ENCODE peak calls at places on chromosomes 6 and 20, in six cellular contexts. R is GM12878, L is HCT116, H is H1, M is K562, E is SK-N-SH. G is an unnamed sample.

GRCh38 chr6:119536666-119537065 is 187.1 kb upstream of the MAN1A1 start:
- DNase-seq in R (no peak), M (no peak), H (no peak), L (no peak), E (no peak), G (no peak)

GRCh38 chr6:128005009-128005408 is 104.2 kb upstream of the THEMIS start:
- DNase-seq in L (no peak), H (no peak), M (no peak), E (no peak), R (no peak), G (no peak)

GRCh38 chr6:149990672-149991402 is 27.1 kb downstream of the ULBP1 start:
- DNase-seq in E (peak), R (no peak), M (peak), H (peak), L (no peak), G (no peak)

GRCh38 chr6:16080204-16080603 is 48.7 kb upstream of the MYLIP start:
- DNase-seq in M (no peak), R (no peak), E (no peak), L (no peak), H (no peak), G (no peak)

GRCh38 chr20:3820901-3821727 is 767 bp downstream of the AP5S1 start:
- DNase-seq in M (no peak), R (no peak), L (no peak), E (no peak), H (no peak), G (no peak)

GRCh38 chr20:50559149-50559548 is 49.0 kb downstream of the PTPN1 start:
- DNase-seq in R (no peak), L (no peak), E (no peak), H (no peak), M (no peak), G (no peak)

GRCh38 chr6:109229536-109229935 is 134.2 kb downstream of the CEP57L1 start:
- DNase-seq in R (no peak), L (no peak), E (no peak), H (no peak), M (peak), G (peak)

GRCh38 chr6:45209762-45210161 is 118.4 kb upstream of the RUNX2 start:
- DNase-seq in M (no peak), E (no peak), R (no peak), H (no peak), L (no peak), G (no peak)

GRCh38 chr6:75268121-75268987 is 16.2 kb downstream of the TMEM30A start:
- DNase-seq in H (no peak), R (no peak), L (no peak), M (no peak), E (no peak), G (no peak)

GRCh38 chr20:32603046-32603726 is 18.1 kb upstream of the NOL4L start:
- DNase-seq in L (no peak), E (no peak), M (no peak), H (no peak), R (no peak), G (no peak)

GRCh38 chr20:23435675-23436539 is 3.6 kb upstream of the CSTL1 start:
- DNase-seq in H (no peak), L (no peak), M (no peak), R (no peak), E (peak), G (no peak)

GRCh38 chr6:74409447-74409846 is 713.4 kb downstream of the CD109 start:
- DNase-seq in H (no peak), L (peak), E (no peak), M (no peak), R (no peak), G (no peak)

GRCh38 chr6:157020398-157021266 is 243.5 kb downstream of the ARID1B start:
- DNase-seq in R (no peak), L (peak), H (no peak), E (peak), M (no peak), G (peak)

GRCh38 chr20:57851025-57851682 is 141.3 kb upstream of the PMEPA1 start:
- DNase-seq in E (no peak), H (peak), M (no peak), R (no peak), L (no peak), G (no peak)

GRCh38 chr6:22756365-22756764 is 187.0 kb downstream of the HDGFL1 start:
- DNase-seq in M (no peak), L (no peak), E (no peak), H (no peak), R (no peak), G (no peak)

GRCh38 chr20:63198606-63199005 is 17.3 kb downstream of the YTHDF1 start:
- DNase-seq in L (no peak), M (no peak), E (no peak), R (no peak), H (no peak), G (no peak)

GRCh38 chr6:45423111-45423900 is 45.6 kb upstream of the SUPT3H start:
- DNase-seq in L (no peak), R (no peak), E (peak), H (peak), M (no peak), G (no peak)

GRCh38 chr6:107716688-107717089 is 107.4 kb downstream of the SCML4 start:
- DNase-seq in H (no peak), E (peak), R (peak), M (peak), L (peak), G (peak)

GRCh38 chr20:4192378-4193048 is 177.2 kb upstream of the RNF24 start:
- DNase-seq in E (no peak), R (no peak), H (no peak), L (no peak), M (peak), G (no peak)

GRCh38 chr6:21538186-21538798 is 55.3 kb upstream of the SOX4 start:
- DNase-seq in H (no peak), M (no peak), E (no peak), L (no peak), R (no peak), G (no peak)

GRCh38 chr6:125974214-125974866 is 12.0 kb upstream of the TRMT11 start:
- DNase-seq in M (peak), R (no peak), E (peak), L (peak), H (no peak), G (no peak)

GRCh38 chr20:7980332-7981046 is 39.1 kb downstream of the TMX4 start:
- DNase-seq in R (no peak), L (peak), E (peak), M (peak), H (no peak), G (peak)

GRCh38 chr20:9408422-9409300 is 105.7 kb upstream of the LAMP5 start:
- DNase-seq in E (no peak), M (no peak), R (no peak), L (no peak), H (no peak), G (no peak)

GRCh38 chr6:131897050-131897435 is 54.1 kb downstream of the CCN2 start:
- DNase-seq in R (no peak), E (no peak), M (no peak), L (no peak), H (no peak), G (no peak)

GRCh38 chr20:38308447-38308846 is 4.5 kb downstream of the BPI start:
- DNase-seq in L (no peak), E (no peak), H (no peak), R (no peak), M (no peak), G (no peak)

GRCh38 chr6:11231108-11231463 is 1.4 kb downstream of the NEDD9 start:
- DNase-seq in E (no peak), M (no peak), R (no peak), H (no peak), L (no peak), G (no peak)

GRCh38 chr6:41670703-41671360 is 32.6 kb downstream of the MDFI start:
- DNase-seq in M (no peak), H (no peak), R (no peak), L (no peak), E (no peak), G (no peak)

GRCh38 chr20:58841539-58842264 is 9.0 kb downstream of the GNAS-AS1 start:
- DNase-seq in R (no peak), H (peak), L (no peak), M (no peak), E (no peak), G (no peak)

GRCh38 chr20:5376228-5376627 is 59.5 kb upstream of the PROKR2 start:
- DNase-seq in R (no peak), E (no peak), M (no peak), H (no peak), L (no peak), G (no peak)

GRCh38 chr6:107763959-107764358 is 60.2 kb downstream of the SCML4 start:
- DNase-seq in L (no peak), R (no peak), E (no peak), H (no peak), M (no peak), G (no peak)

GRCh38 chr6:100538086-100538485 is 73.4 kb upstream of the SIM1 start:
- DNase-seq in M (no peak), H (no peak), R (no peak), L (no peak), E (no peak), G (no peak)

GRCh38 chr6:138339024-138339423 is 38.7 kb upstream of the SMIM28 start:
- DNase-seq in R (no peak), H (no peak), L (no peak), E (no peak), M (no peak), G (no peak)

GRCh38 chr20:51750037-51750769 is 18.0 kb downstream of the ATP9A start:
- DNase-seq in M (no peak), R (no peak), E (peak), L (peak), H (no peak), G (peak)

GRCh38 chr6:63066053-63066704 is 145.1 kb upstream of the FKBP1C start:
- DNase-seq in L (peak), H (no peak), E (no peak), M (no peak), R (no peak), G (peak)

GRCh38 chr6:135106611-135107010 is 52.0 kb upstream of the HBS1L start:
- DNase-seq in L (no peak), R (no peak), M (no peak), E (no peak), H (no peak), G (no peak)

GRCh38 chr6:33705268-33705885 is 6.1 kb downstream of the UQCC2 start:
- DNase-seq in R (no peak), M (no peak), L (no peak), H (no peak), E (no peak), G (peak)

GRCh38 chr6:36200154-36200891 is 3.8 kb downstream of the BRPF3 start:
- DNase-seq in L (no peak), M (no peak), H (no peak), R (no peak), E (no peak), G (no peak)

GRCh38 chr6:143506199-143506598 is 5.3 kb downstream of the FUCA2 start:
- DNase-seq in M (no peak), R (no peak), L (no peak), E (no peak), H (no peak), G (no peak)

GRCh38 chr6:128412680-128413079 is 107.7 kb downstream of the PTPRK start:
- DNase-seq in E (no peak), H (no peak), M (no peak), R (no peak), L (no peak), G (no peak)

DNA sequence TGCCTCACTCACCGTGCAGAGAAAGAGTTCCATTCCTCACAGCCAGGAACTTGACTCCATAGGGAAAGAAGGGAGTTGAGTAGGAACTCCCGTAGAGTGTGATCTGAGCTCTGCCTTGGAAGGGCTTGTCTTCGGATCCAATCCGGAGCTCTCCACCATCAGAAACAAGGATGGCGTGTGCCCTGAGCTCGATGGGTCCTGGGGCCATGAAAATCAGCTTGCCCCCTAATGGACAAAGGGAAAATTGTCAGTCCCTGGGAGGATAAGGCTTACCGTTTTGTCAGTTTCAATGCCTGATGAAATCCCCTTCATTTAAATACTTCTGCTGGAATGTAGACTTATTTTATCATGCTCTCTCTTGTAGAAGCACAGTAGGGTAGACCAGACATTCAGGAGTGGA is 153.3 kb downstream of the PKHD1 start:
- DNase-seq in E (peak), L (peak), H (peak), M (peak), R (no peak), G (peak)
- TF ChIP-seq JUND in E (no peak), L (no peak), H (no peak), M (no peak), R (no peak), G (no peak)

DNA sequence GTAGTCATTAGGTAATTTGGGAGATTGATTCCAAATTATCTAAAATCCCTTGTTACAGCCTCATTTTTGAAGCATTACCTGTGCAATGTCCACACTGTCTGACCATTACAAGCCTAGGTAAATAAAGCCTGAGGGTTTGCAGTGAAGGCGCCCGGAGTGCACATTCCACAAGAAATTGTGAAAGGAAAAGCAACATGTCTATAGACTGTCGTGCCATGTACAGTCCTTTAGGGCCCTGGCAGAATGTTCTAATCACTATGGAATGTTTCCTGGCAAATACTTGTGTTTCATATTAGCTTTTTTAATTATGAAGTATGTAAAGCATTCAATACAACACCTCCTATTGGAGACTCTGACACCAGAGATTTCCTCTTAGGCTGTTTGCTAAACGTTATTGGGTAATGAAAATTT is 28.9 kb downstream of the PREP start:
- DNase-seq in E (no peak), R (no peak), H (no peak), M (no peak), L (no peak), G (peak)
- TF ChIP-seq JUND in E (no peak), R (no peak), H (no peak), M (no peak), L (no peak), G (peak)

DNA sequence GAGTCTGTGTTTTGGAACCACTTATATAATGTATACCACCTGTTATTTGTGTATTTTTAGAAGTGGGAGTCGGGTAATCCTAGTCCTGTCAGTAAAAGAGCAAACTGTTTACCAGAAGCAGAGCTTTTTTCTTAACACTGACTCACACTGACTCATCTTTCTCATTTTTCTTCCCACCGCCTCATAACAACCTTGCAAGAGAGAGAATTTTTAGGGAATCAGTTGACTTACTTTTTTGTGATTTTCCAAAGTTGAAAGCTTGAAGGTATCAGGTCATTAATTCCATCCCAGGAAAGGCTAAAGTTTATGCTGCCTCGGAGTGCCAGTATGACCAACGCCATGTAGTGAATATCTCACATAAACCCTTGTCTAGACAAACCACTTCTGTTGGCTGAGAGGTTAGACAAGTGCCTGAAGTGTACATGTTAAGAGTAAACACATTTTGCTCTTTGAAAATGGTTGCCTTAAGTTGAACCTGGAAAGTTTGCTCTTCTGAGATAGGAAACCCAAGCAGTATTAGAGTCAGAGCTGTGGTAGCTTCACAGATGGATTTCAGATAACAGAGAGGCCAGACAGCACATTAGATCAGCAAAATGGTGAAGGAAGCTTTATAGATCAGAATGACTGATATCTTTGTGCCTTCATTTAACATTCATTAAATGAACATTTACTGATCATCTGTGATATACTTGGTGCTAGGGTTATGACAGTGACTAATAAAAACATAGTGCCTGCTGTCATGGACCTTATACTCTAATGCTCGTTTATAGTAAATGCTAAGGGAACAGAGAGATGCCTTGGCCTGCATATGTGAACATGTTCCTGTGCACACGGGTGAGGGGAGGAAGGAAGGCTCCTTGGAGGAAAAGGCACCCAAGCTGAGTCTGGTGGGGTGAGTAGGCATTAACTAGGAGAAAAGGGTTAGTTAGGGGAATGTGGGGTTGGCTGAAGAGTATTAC is 29.1 kb upstream of the PKIG start:
- DNase-seq in L (no peak), H (no peak), R (no peak), E (no peak), M (no peak), G (no peak)
- TF ChIP-seq JUND in L (peak), H (no peak), R (no peak), E (peak), M (peak), G (no peak)

GRCh38 chr6:65633516-65633915 is 73.5 kb downstream of the EYS start:
- DNase-seq in E (no peak), L (no peak), R (no peak), H (no peak), M (no peak), G (no peak)

GRCh38 chr6:65637289-65638046 is 69.6 kb downstream of the EYS start:
- DNase-seq in R (no peak), L (no peak), M (no peak), H (no peak), E (no peak), G (no peak)

GRCh38 chr6:65642776-65643175 is 64.2 kb downstream of the EYS start:
- DNase-seq in R (no peak), L (no peak), E (no peak), M (no peak), H (no peak), G (peak)

GRCh38 chr6:65638047-65638831 is 68.8 kb downstream of the EYS start:
- DNase-seq in E (peak), H (peak), L (no peak), M (no peak), R (no peak), G (peak)
- TF ChIP-seq JUND in E (no peak), H (no peak), L (no peak), M (no peak), R (no peak), G (no peak)

DNA sequence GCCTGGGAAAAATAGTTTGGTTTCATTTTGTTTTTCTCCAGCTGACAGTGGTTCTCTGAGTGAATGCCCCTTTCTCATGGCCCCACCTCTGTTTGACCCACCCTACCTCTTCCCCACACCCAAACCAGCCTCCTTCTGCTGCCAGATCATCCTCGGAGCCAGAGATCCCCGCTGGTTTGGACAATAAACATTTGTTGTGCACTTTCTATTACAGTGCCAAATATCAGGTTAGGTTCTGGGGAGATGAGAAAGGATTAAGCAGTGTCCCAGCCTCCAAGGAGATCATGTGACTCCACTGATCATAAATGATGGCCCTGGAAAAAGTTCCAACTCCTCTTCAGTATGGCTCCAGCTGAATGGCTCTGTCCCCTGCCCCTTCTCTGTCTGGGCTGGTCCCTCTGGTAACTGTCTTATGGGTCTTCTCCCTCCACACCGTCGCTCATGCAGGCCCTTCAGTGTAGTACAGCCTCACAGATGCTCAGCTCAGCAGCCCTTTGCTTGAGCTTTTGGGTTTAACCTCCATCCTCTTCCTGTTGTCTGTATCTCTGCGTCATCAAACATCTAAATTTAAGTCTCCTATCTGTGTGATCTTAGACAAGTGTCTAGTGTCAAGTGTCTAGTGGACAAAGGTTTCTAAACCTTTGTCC is 17.1 kb upstream of the SERPINB1 start:
- DNase-seq in L (no peak), R (no peak), M (peak), H (no peak), E (no peak), G (no peak)
- TF ChIP-seq JUND in L (no peak), R (no peak), M (no peak), H (no peak), E (no peak), G (no peak)